ENCODE peak calls at places on chromosomes 6 and 20, in six cellular contexts. Q is IMR-90, L is HepG2, V is SK-N-SH, D is A549, U is H1. A is an unnamed sample.
A peak's percentile ranks its signal among the peaks of the same experiment; 100 is the strongest.

GRCh38 chr6:102571236-102571908 is 1177.9 kb downstream of the GRIK2 start:
- DNase-seq in U (no peak), V (no peak), Q (no peak), D (no peak), L (no peak), A (no peak)

GRCh38 chr6:126475449-126475848 is 135.5 kb downstream of the CENPW start:
- DNase-seq in D (no peak), L (no peak), Q (peak; percentile 2), U (no peak), V (no peak), A (no peak)

GRCh38 chr6:92942549-92942948 is 476.8 kb downstream of the EPHA7 start:
- DNase-seq in Q (no peak), U (no peak), D (no peak), L (no peak), V (no peak), A (no peak)

GRCh38 chr6:154343473-154344308 is 12.9 kb downstream of the IPCEF1 start:
- DNase-seq in D (no peak), U (peak; percentile 60), L (no peak), V (no peak), Q (peak; percentile 16), A (no peak)

GRCh38 chr6:139187489-139187888 is 52.6 kb downstream of the HECA start:
- DNase-seq in D (no peak), L (no peak), V (peak; percentile 10), U (no peak), Q (no peak), A (no peak)

GRCh38 chr6:151916680-151917164 is 109.2 kb downstream of the ESR1 start:
- DNase-seq in D (no peak), Q (no peak), U (no peak), V (no peak), L (no peak), A (no peak)

GRCh38 chr6:125789576-125790402 is 971 bp upstream of the NCOA7 start:
- DNase-seq in U (no peak), Q (peak; percentile 44), V (peak; percentile 63), L (peak; percentile 54), D (no peak), A (no peak)

GRCh38 chr6:131949909-131950766 is 1.0 kb downstream of the CCN2 start:
- DNase-seq in Q (peak; percentile 92), U (no peak), D (peak; percentile 50), V (peak; percentile 74), L (peak; percentile 75), A (no peak)

GRCh38 chr6:148780918-148781436 is 34.1 kb downstream of the UST start:
- DNase-seq in L (no peak), Q (no peak), D (no peak), V (no peak), U (no peak), A (peak; percentile 73)

GRCh38 chr6:85660181-85660611 is 17.5 kb upstream of the SYNCRIP start:
- DNase-seq in U (no peak), D (peak; percentile 40), Q (peak; percentile 98), L (peak; percentile 59), V (peak; percentile 64), A (no peak)

GRCh38 chr20:22374066-22374465 is 210.3 kb downstream of the FOXA2 start:
- DNase-seq in L (no peak), U (no peak), V (no peak), D (no peak), Q (no peak), A (no peak)

GRCh38 chr6:30556714-30556963 is 350 bp upstream of the GNL1 start:
- DNase-seq in V (no peak), D (no peak), L (no peak), U (peak; percentile 73), Q (no peak), A (no peak)

GRCh38 chr6:82176616-82177015 is 70.9 kb downstream of the IBTK start:
- DNase-seq in D (no peak), U (no peak), Q (no peak), L (no peak), V (no peak), A (no peak)

GRCh38 chr6:136024711-136025110 is 173.2 kb downstream of the PDE7B start:
- DNase-seq in D (no peak), L (no peak), V (no peak), Q (no peak), U (no peak), A (no peak)

GRCh38 chr6:33204415-33205171 is at the start of gene HSD17B8:
- DNase-seq in L (peak; percentile 90), Q (peak; percentile 86), D (peak; percentile 90), V (peak; percentile 94), U (peak; percentile 72), A (peak; percentile 71)

GRCh38 chr6:114747995-114748625 is 405.3 kb upstream of the HS3ST5 start:
- DNase-seq in U (no peak), Q (peak; percentile 45), V (peak; percentile 14), D (no peak), L (peak; percentile 21), A (no peak)

GRCh38 chr6:156017838-156018237 is 562.2 kb upstream of the NOX3 start:
- DNase-seq in U (no peak), Q (peak; percentile 92), D (no peak), V (no peak), L (no peak), A (no peak)

GRCh38 chr6:7335519-7335918 is 22.5 kb upstream of the SSR1 start:
- DNase-seq in D (no peak), V (no peak), L (no peak), Q (no peak), U (no peak), A (no peak)

GRCh38 chr6:7328159-7328713 is 15.2 kb upstream of the SSR1 start:
- DNase-seq in V (no peak), Q (no peak), L (no peak), D (no peak), U (no peak), A (no peak)

GRCh38 chr6:7334685-7335084 is 21.7 kb upstream of the SSR1 start:
- DNase-seq in U (no peak), D (no peak), L (no peak), Q (no peak), V (no peak), A (no peak)

GRCh38 chr6:7331452-7331851 is 18.5 kb upstream of the SSR1 start:
- DNase-seq in Q (no peak), V (no peak), U (no peak), L (no peak), D (no peak), A (no peak)

DNA sequence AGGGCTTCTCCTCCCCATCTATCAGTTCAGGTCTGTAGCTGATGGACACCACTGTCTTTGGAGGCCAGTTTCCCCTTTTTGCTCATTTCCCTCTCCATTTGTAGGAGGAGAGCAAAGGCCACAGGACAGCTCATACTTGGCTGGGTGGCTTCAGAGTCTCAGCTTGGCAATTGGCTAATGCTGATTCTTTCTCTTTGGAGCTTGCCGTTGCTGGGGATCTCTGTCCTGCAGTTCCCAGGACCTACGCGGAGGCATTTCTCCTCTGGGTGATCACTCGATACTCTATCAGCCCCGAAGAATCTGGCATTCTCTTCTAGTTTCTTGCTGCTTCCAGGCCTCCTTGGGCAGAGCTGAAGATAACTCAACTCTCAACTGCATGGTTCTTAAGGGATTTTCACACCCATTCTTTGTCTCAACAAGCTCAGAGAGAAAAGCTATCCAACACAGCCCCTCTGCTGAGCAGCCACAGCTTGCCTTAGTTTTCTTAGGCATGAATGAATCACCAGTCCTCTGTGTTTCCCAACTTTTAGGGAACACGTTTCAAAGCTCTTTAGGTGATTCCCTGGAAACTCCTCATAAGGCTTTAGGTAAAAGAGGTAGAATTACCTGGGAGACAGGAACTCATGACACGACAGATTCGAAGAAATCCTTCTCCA is 19.2 kb upstream of the SSR1 start:
- DNase-seq in Q (no peak), V (no peak), D (no peak), U (no peak), L (peak; percentile 42), A (no peak)
- TF ChIP-seq RFX5 in Q (no peak), V (no peak), D (no peak), U (no peak), L (no peak), A (no peak)

GRCh38 chr20:58722379-58722778 is 29.8 kb downstream of the NPEPL1 start:
- DNase-seq in D (no peak), U (no peak), V (no peak), L (no peak), Q (no peak), A (no peak)
- TF ChIP-seq RFX5 in D (no peak), U (no peak), V (no peak), L (no peak), Q (no peak), A (no peak)

GRCh38 chr20:50395258-50395729 is 114.9 kb upstream of the PTPN1 start:
- DNase-seq in L (no peak), U (no peak), Q (peak; percentile 34), D (no peak), V (no peak), A (no peak)
- TF ChIP-seq RFX5 in L (no peak), U (no peak), Q (no peak), D (no peak), V (no peak), A (no peak)

GRCh38 chr6:104941694-104942177 is 15.2 kb upstream of the LIN28B start:
- DNase-seq in Q (no peak), D (no peak), V (no peak), U (no peak), L (no peak), A (no peak)

GRCh38 chr6:104940881-104941693 is 15.8 kb upstream of the LIN28B start:
- DNase-seq in L (peak; percentile 43), Q (peak; percentile 30), U (no peak), D (no peak), V (peak; percentile 93), A (no peak)

GRCh38 chr6:104936766-104937535 is 20.0 kb upstream of the LIN28B start:
- DNase-seq in D (no peak), V (no peak), Q (no peak), L (no peak), U (no peak), A (no peak)

GRCh38 chr6:104943781-104944180 is 13.1 kb upstream of the LIN28B start:
- DNase-seq in D (no peak), V (no peak), L (no peak), Q (peak; percentile 20), U (no peak), A (no peak)

GRCh38 chr6:104940238-104940880 is 16.5 kb upstream of the LIN28B start:
- DNase-seq in L (peak; percentile 54), Q (no peak), V (peak; percentile 92), D (no peak), U (peak; percentile 38), A (no peak)
- TF ChIP-seq RFX5 in L (no peak), Q (no peak), V (no peak), D (no peak), U (no peak), A (no peak)

GRCh38 chr6:111555041-111555440 is 50.6 kb downstream of the TRAF3IP2 start:
- DNase-seq in L (no peak), Q (peak; percentile 43), V (no peak), U (no peak), D (no peak), A (no peak)
- TF ChIP-seq RFX5 in L (no peak), Q (no peak), V (no peak), U (no peak), D (no peak), A (no peak)

DNA sequence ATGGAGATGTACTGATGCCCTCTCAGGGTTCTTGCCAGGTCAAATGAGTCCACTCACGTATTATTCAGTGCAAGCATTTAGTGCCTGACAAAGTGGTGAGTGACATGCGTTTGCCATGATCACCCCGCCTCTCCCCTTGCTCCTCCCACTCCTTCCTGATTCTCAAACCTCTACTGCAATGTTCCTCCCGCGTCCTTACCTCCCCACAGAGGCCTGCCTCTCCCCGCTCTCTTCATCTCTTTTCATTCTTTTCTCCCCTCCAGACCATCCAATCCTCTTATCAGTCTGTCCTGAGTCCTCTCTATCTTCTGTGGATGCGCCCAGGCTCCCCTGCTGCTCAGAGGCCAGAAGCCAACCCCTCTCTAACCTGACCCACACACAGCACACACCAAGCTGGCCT is 40.7 kb downstream of the KCNK5 start:
- DNase-seq in D (no peak), U (no peak), L (no peak), V (no peak), Q (no peak), A (no peak)
- TF ChIP-seq RFX5 in D (no peak), U (no peak), L (no peak), V (no peak), Q (no peak), A (no peak)

A was measured in GM12878.